ENCODE peak calls at places on chromosomes 4 and X, in five cellular contexts. One of them, this sample, is unnamed.

GRCh38 chr4:55608591-55608990 is 16.5 kb upstream of the PDCL2 start:
- DNase-seq in K562: no peak
- DNase-seq in H1: no peak
- DNase-seq in HepG2: no peak
- DNase-seq in GM12878: no peak
- DNase-seq in this sample: no peak

GRCh38 chr4:153808175-153808574 is 19.3 kb upstream of the SFRP2 start:
- DNase-seq in GM12878: no peak
- DNase-seq in H1: no peak
- DNase-seq in HepG2: no peak
- DNase-seq in K562: no peak
- DNase-seq in this sample: no peak

GRCh38 chr4:134935320-134935719 is 733.7 kb upstream of the PABPC4L start:
- DNase-seq in GM12878: no peak
- DNase-seq in H1: peak; percentile 59
- DNase-seq in K562: peak; percentile 10
- DNase-seq in HepG2: no peak
- DNase-seq in this sample: peak; percentile 68

GRCh38 chr4:64890131-64890710 is 481.0 kb upstream of the TECRL start:
- DNase-seq in H1: no peak
- DNase-seq in GM12878: no peak
- DNase-seq in K562: no peak
- DNase-seq in HepG2: no peak
- DNase-seq in this sample: no peak

GRCh38 chr4:499563-499962 is 553 bp downstream of the PIGG start:
- DNase-seq in HepG2: no peak
- DNase-seq in H1: no peak
- DNase-seq in K562: peak; percentile 25
- DNase-seq in GM12878: no peak
- DNase-seq in this sample: peak; percentile 30

GRCh38 chr4:16897991-16898827 is at the start of gene LDB2:
- DNase-seq in K562: no peak
- DNase-seq in HepG2: no peak
- DNase-seq in H1: peak; percentile 64
- DNase-seq in GM12878: no peak
- DNase-seq in this sample: peak; percentile 86

GRCh38 chrX:120791013-120791643 is 84.5 kb downstream of the CT47B1 start:
- DNase-seq in H1: no peak
- DNase-seq in GM12878: no peak
- DNase-seq in HepG2: no peak
- DNase-seq in K562: no peak
- DNase-seq in this sample: no peak

GRCh38 chrX:17527135-17527701 is 152.2 kb downstream of the NHS start:
- DNase-seq in K562: no peak
- DNase-seq in H1: no peak
- DNase-seq in HepG2: no peak
- DNase-seq in GM12878: no peak
- DNase-seq in this sample: no peak

GRCh38 chrX:20988804-20989203 is 385.4 kb upstream of the CNKSR2 start:
- DNase-seq in HepG2: no peak
- DNase-seq in GM12878: no peak
- DNase-seq in H1: no peak
- DNase-seq in K562: no peak
- DNase-seq in this sample: no peak

GRCh38 chr4:94545296-94545695 is 93.6 kb downstream of the PDLIM5 start:
- DNase-seq in HepG2: peak; percentile 71
- DNase-seq in GM12878: no peak
- DNase-seq in K562: no peak
- DNase-seq in H1: no peak
- DNase-seq in this sample: no peak

GRCh38 chr4:66688674-66689073 is 856.6 kb downstream of the CENPC start:
- DNase-seq in H1: no peak
- DNase-seq in HepG2: no peak
- DNase-seq in K562: no peak
- DNase-seq in GM12878: no peak
- DNase-seq in this sample: peak; percentile 6

GRCh38 chr4:142408003-142408441 is 438.1 kb downstream of the INPP4B start:
- DNase-seq in H1: no peak
- DNase-seq in HepG2: no peak
- DNase-seq in GM12878: no peak
- DNase-seq in K562: no peak
- DNase-seq in this sample: peak; percentile 35

GRCh38 chr4:171880136-171880535 is 66.9 kb downstream of the GALNTL6 start:
- DNase-seq in HepG2: no peak
- DNase-seq in GM12878: no peak
- DNase-seq in H1: no peak
- DNase-seq in K562: no peak
- DNase-seq in this sample: no peak

GRCh38 chr4:138050601-138051000 is 191.5 kb downstream of the SLC7A11 start:
- DNase-seq in K562: no peak
- DNase-seq in HepG2: no peak
- DNase-seq in GM12878: no peak
- DNase-seq in H1: peak; percentile 54
- DNase-seq in this sample: peak; percentile 51

GRCh38 chr4:100093091-100093866 is 97.0 kb downstream of the DDIT4L start:
- DNase-seq in GM12878: peak; percentile 43
- DNase-seq in H1: peak; percentile 81
- DNase-seq in K562: peak; percentile 62
- DNase-seq in HepG2: peak; percentile 65
- DNase-seq in this sample: peak; percentile 97

DNA sequence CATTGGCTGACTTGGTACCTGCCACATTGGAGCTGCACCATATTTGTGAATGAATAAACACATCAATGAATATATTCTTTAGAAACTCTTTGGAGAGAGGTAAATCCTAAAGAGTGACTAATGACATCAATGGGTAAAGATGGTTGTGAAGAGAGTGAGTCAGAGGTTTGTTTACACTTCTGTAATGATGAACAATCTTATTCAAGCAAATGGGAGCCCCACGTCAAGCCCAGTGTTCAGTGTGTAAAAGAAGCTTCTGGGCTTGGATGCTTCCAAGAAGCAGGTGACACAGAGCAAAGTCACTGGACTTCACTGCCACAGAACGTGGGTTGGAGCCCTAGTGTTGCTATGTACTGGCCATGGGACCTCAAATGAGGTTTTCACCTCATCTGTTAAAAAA is 319.0 kb downstream of the STK32B start:
- DNase-seq in HepG2: no peak
- DNase-seq in K562: no peak
- DNase-seq in GM12878: no peak
- DNase-seq in H1: no peak
- DNase-seq in this sample: no peak
- TF ChIP-seq CTCF in HepG2: no peak
- TF ChIP-seq CTCF in K562: no peak
- TF ChIP-seq CTCF in GM12878: no peak
- TF ChIP-seq CTCF in H1: no peak
- TF ChIP-seq CTCF in this sample: no peak

GRCh38 chr4:113639311-113639710 is 122.2 kb downstream of the CAMK2D start:
- DNase-seq in H1: no peak
- DNase-seq in HepG2: no peak
- DNase-seq in GM12878: no peak
- DNase-seq in K562: no peak
- DNase-seq in this sample: no peak
- TF ChIP-seq CREB1 in H1: no peak
- TF ChIP-seq CREB1 in HepG2: no peak
- TF ChIP-seq CREB1 in GM12878: no peak
- TF ChIP-seq CREB1 in K562: no peak
- TF ChIP-seq CREB1 in this sample: no peak

DNA sequence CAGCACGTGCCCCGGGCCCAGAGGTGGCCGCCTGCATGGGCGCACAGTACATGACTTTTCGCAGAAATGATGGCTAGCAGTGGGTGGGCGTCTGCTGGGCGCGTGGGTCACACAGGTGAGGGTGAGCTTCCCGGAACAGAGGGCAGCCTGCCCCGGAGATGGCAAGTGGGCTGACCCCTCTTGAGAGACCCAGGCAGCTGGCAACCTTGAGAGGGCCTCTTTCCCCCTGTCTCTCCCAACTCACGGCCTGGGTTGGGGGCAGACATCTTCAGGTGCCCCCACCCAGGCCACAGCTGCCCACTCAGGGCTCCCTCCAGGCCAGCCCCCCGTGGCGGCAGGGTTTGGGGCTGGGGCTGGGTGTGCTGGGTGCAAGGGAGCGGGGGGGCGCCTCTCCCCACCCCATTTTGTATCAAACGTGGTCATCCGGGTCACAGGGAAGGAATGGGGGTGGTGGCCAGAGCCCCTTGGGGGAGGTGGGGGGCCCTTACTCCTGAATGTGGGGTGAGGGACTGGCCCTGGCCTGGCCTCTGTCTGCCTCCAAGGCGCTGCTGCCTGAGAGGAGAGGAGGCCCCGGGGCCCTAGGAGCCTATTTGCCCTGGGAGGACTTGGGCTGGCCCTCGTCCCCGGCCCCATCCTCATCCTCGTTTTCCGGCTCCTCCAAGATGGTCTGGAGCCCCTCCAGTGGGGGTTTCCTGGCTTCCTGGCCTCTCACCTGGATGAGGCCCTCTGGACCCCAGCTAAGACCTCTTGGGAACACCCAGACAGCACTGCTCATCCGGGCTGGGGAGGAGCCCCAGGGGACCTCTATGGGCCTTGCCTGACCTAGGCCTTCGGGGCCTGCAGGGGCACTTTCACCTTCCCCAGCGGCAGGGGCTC is 4.6 kb downstream of the PNMA6E start:
- DNase-seq in HepG2: no peak
- DNase-seq in H1: no peak
- DNase-seq in GM12878: no peak
- DNase-seq in K562: no peak
- DNase-seq in this sample: no peak
- H3K4me2 ChIP-seq in HepG2: no peak overlapping the region
- H3K4me2 ChIP-seq in H1: no peak overlapping the region
- H3K4me2 ChIP-seq in GM12878: no peak overlapping the region
- H3K4me2 ChIP-seq in K562: no peak overlapping the region
- H3K4me2 ChIP-seq in this sample: no peak overlapping the region

GRCh38 chr4:25058796-25059195 is 28.1 kb upstream of the LGI2 start:
- DNase-seq in GM12878: no peak
- DNase-seq in K562: no peak
- DNase-seq in H1: no peak
- DNase-seq in HepG2: no peak
- DNase-seq in this sample: no peak

GRCh38 chr4:25061602-25062001 is 30.9 kb upstream of the LGI2 start:
- DNase-seq in K562: no peak
- DNase-seq in H1: no peak
- DNase-seq in HepG2: no peak
- DNase-seq in GM12878: no peak
- DNase-seq in this sample: no peak

GRCh38 chr4:25062098-25062497 is 31.4 kb upstream of the LGI2 start:
- DNase-seq in H1: no peak
- DNase-seq in K562: no peak
- DNase-seq in GM12878: no peak
- DNase-seq in HepG2: no peak
- DNase-seq in this sample: no peak

GRCh38 chr4:25060179-25060578 is 29.4 kb upstream of the LGI2 start:
- DNase-seq in K562: no peak
- DNase-seq in H1: no peak
- DNase-seq in GM12878: no peak
- DNase-seq in HepG2: no peak
- DNase-seq in this sample: no peak

DNA sequence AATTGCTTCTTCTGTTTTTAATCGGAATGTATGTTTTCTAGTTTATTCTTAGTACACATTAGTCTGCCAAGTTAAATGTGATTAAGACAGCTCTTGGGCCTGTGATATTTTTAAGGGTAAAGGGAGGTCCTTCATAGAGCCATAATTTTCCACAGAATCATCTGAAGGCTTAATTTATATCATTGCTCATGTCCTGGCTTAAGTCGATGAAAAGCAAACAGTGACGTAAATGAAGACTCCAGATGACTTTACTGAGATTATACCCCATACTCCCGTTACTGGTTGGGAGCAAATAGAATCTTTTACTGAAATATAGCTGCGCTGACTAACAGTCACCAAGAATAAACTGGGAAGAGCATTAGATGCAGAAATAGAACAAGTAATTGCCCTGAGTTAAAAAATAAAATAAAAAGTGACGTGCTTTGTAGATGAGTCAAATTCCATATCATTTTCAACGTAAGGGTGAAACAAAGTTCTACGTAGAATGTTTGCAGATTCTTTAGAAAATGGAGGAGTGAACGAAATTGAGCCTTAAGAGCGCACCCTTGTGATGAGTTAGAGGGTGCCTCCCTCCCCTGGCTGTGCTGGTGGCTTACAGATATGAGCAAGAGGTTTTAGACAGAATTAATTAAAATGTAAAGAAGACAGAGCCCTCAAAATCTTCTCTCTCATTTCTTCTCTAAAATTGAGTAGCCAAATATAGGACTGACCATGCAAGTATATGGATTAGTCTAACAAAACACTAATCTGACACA is 30.0 kb upstream of the LGI2 start:
- DNase-seq in GM12878: no peak
- DNase-seq in H1: no peak
- DNase-seq in K562: peak; percentile 27
- DNase-seq in HepG2: no peak
- DNase-seq in this sample: no peak
- TF ChIP-seq CTCF in GM12878: no peak
- TF ChIP-seq CTCF in H1: no peak
- TF ChIP-seq CTCF in K562: peak; percentile 30
- TF ChIP-seq CTCF in HepG2: no peak
- TF ChIP-seq CTCF in this sample: peak; percentile 46

DNA sequence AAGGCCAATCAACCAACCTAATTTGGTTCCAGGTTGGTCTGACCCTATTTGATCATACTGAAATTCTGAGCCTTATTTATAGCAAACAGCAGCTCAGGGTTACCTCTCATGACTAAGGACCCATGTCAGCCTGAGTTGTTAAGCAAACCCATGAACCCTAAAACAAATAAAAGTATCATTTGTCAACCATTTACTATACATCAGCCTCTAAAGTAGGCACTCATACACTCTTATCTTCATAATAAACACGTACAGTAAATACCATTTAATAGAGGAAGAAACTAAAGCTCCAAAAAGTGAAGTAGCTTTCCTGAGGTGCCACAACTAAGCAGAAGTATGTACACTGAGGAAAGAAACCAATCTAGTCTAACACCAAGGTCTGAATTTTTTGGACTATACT is 25.2 kb downstream of the MANBA start:
- DNase-seq in HepG2: peak; percentile 21
- DNase-seq in K562: no peak
- DNase-seq in H1: no peak
- DNase-seq in GM12878: no peak
- DNase-seq in this sample: no peak
- TF ChIP-seq CREB1 in HepG2: no peak
- TF ChIP-seq CREB1 in K562: no peak
- TF ChIP-seq CREB1 in H1: no peak
- TF ChIP-seq CREB1 in GM12878: no peak
- TF ChIP-seq CREB1 in this sample: no peak

GRCh38 chr4:170854097-170854496 is 764.3 kb upstream of the AADAT start:
- DNase-seq in HepG2: no peak
- DNase-seq in K562: no peak
- DNase-seq in H1: no peak
- DNase-seq in GM12878: no peak
- DNase-seq in this sample: no peak

GRCh38 chr4:170853422-170854021 is 763.8 kb upstream of the AADAT start:
- DNase-seq in K562: peak; percentile 15
- DNase-seq in GM12878: peak; percentile 9
- DNase-seq in HepG2: peak; percentile 19
- DNase-seq in H1: peak; percentile 69
- DNase-seq in this sample: peak; percentile 80

DNA sequence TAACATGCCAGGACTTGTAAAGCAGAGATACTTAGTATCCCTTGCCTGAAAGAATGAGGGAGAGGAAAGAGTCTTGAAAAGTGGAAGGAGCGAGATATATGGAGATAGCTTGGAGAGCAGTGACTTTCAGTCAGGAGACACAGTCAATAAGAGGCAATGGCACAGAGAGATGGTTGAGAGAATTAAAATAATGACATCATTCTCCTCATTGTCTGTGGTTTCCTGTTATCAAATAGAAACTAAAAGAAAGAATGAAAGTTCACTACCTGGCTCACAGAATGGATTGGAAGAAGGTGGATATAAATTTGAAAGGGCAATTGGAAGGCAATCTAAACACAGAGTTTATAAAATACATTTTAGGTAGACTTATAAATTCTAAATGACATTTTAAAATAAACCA is 760.2 kb upstream of the AADAT start:
- DNase-seq in HepG2: no peak
- DNase-seq in K562: no peak
- DNase-seq in H1: no peak
- DNase-seq in GM12878: peak; percentile 15
- DNase-seq in this sample: no peak
- H3K4me2 ChIP-seq in HepG2: no peak overlapping the region
- H3K4me2 ChIP-seq in K562: no peak overlapping the region
- H3K4me2 ChIP-seq in H1: no peak overlapping the region
- H3K4me2 ChIP-seq in GM12878: no peak overlapping the region
- H3K4me2 ChIP-seq in this sample: no peak overlapping the region

This sample was measured in GM23338.